ENCODE peak calls at places on chromosomes 7 and 10, in seven cellular contexts. B, I, Z, L, P, O and N are unnamed samples.

GRCh38 chr10:120423350-120424197 is 33.5 kb upstream of the PLPP4 start:
- DNase-seq in B (peak), I (no peak), Z (no peak), L (peak), P (no peak), O (peak), N (no peak)

GRCh38 chr10:70887804-70888800 is at the start of gene PCBD1:
- DNase-seq in B (peak), I (peak), Z (no peak), L (peak), P (peak), O (peak), N (peak)

GRCh38 chr7:27165089-27165654 is at the start of gene HOXA9:
- DNase-seq in B (peak), I (peak), Z (peak), L (no peak), P (peak), O (peak), N (no peak)

GRCh38 chr10:30056767-30057355 is 2.5 kb downstream of the JCAD start:
- DNase-seq in B (no peak), I (no peak), Z (no peak), L (peak), P (no peak), O (no peak), N (no peak)

GRCh38 chr10:5575482-5576153 is 50.9 kb downstream of the CALML3 start:
- DNase-seq in B (peak), I (no peak), Z (no peak), L (no peak), P (no peak), O (peak), N (no peak)

GRCh38 chr7:13416071-13416470 is 573.4 kb downstream of the ETV1 start:
- DNase-seq in B (no peak), I (no peak), Z (no peak), L (no peak), P (no peak), O (no peak), N (no peak)

GRCh38 chr10:129056734-129057689 is 410.0 kb upstream of the MGMT start:
- DNase-seq in B (no peak), I (no peak), Z (no peak), L (no peak), P (no peak), O (no peak), N (no peak)

GRCh38 chr10:85791846-85792532 is 574.6 kb downstream of the GRID1 start:
- DNase-seq in B (no peak), I (no peak), Z (no peak), L (peak), P (no peak), O (no peak), N (no peak)

GRCh38 chr10:5555881-5556280 is 31.1 kb downstream of the CALML3 start:
- DNase-seq in B (no peak), I (no peak), Z (no peak), L (no peak), P (no peak), O (no peak), N (no peak)

GRCh38 chr10:73971636-73972354 is 26.1 kb upstream of the VCL start:
- DNase-seq in B (no peak), I (no peak), Z (no peak), L (no peak), P (no peak), O (no peak), N (no peak)

GRCh38 chr7:155787171-155787851 is 25.0 kb downstream of the SHH start:
- DNase-seq in B (no peak), I (no peak), Z (no peak), L (peak), P (peak), O (no peak), N (no peak)

GRCh38 chr10:73414230-73414981 is 548 bp upstream of the ANXA7 start:
- DNase-seq in B (no peak), I (no peak), Z (no peak), L (no peak), P (no peak), O (no peak), N (no peak)

GRCh38 chr10:38032881-38033280 is 22.4 kb downstream of the ZNF33A start:
- DNase-seq in B (no peak), I (no peak), Z (no peak), L (no peak), P (no peak), O (no peak), N (no peak)

GRCh38 chr7:25856056-25856780 is 295.8 kb upstream of the NFE2L3 start:
- DNase-seq in B (no peak), I (no peak), Z (no peak), L (peak), P (no peak), O (peak), N (no peak)

GRCh38 chr10:127444155-127444554 is 105.0 kb upstream of the NPS start:
- DNase-seq in B (no peak), I (no peak), Z (no peak), L (no peak), P (no peak), O (no peak), N (no peak)

GRCh38 chr7:28685660-28686417 is 272.3 kb downstream of the TRIL start:
- DNase-seq in B (peak), I (peak), Z (peak), L (peak), P (peak), O (peak), N (peak)

GRCh38 chr7:84786073-84786472 is 400.8 kb downstream of the SEMA3D start:
- DNase-seq in B (no peak), I (no peak), Z (no peak), L (no peak), P (no peak), O (no peak), N (no peak)

GRCh38 chr10:76779163-76779820 is 858.3 kb downstream of the KCNMA1 start:
- DNase-seq in B (peak), I (no peak), Z (peak), L (peak), P (no peak), O (peak), N (no peak)

GRCh38 chr10:24277771-24278518 is 69.0 kb downstream of the KIAA1217 start:
- DNase-seq in B (no peak), I (no peak), Z (no peak), L (no peak), P (no peak), O (no peak), N (no peak)

DNA sequence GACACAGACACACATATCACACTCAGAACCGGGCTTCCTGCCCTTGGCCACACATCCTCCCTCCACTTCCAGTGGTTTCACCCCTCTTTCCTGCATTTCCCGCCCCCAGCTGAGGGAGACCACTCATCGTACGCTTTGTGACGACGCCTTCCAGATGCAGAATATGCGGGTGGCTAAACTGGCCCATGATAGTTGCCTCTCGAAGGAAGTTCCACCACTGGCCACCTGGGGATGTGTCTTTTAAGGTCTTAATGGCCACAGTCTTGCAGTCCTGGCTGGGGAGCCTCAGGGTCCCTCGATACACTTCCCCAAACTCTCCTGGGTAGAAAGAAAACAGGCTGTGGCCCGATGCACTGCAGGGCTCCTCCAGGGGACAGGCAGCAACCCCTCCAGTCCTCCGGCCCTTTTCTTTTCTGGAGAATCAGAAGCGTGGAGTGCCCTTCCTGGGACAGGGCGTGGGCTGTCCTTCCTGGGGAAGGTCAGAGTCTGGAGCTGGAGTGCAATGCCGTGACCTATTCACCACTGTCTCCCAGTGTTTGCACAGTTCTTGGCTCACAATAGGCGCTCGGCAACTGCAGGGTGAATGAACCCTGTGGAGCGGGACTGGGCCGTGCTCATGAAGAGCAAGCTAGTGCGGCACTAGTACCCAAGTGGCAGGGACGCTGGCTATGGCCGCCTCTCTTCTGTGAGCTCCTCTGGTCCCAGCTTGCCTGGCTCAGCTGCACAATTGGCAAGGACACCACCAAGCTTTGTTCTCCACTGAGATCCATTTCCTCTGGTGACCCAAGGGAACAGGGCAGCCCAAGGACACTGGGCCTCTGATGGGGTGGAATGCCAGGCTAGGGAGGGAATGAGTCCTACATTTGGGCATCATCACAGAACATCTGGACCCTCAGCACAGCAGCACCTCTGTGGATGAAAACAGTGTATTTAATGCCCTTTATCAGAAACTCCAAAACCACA is 13.2 kb downstream of the EPHA1 start:
- DNase-seq in B (no peak), I (no peak), Z (no peak), L (no peak), P (peak), O (no peak), N (no peak)
- TF ChIP-seq CTCF in B (peak), I (peak), Z (peak), L (no peak), P (peak), O (peak), N (no peak)

GRCh38 chr10:114868801-114869200 is 47.2 kb downstream of the FHIP2A start:
- DNase-seq in B (peak), I (no peak), Z (no peak), L (no peak), P (no peak), O (peak), N (no peak)

GRCh38 chr10:114872519-114873087 is 51.0 kb downstream of the FHIP2A start:
- DNase-seq in B (no peak), I (no peak), Z (no peak), L (no peak), P (no peak), O (no peak), N (no peak)

GRCh38 chr10:114867365-114867764 is 45.8 kb downstream of the FHIP2A start:
- DNase-seq in B (no peak), I (no peak), Z (no peak), L (no peak), P (no peak), O (no peak), N (no peak)

GRCh38 chr10:114874827-114875541 is 53.4 kb downstream of the FHIP2A start:
- DNase-seq in B (no peak), I (peak), Z (no peak), L (peak), P (no peak), O (peak), N (no peak)

GRCh38 chr10:114869500-114869899 is 47.9 kb downstream of the FHIP2A start:
- DNase-seq in B (peak), I (no peak), Z (peak), L (no peak), P (no peak), O (peak), N (no peak)
- TF ChIP-seq CTCF in B (no peak), I (no peak), Z (no peak), L (no peak), P (no peak), O (no peak), N (no peak)

GRCh38 chr7:87148332-87148955 is 3.8 kb upstream of the DMTF1 start:
- DNase-seq in B (peak), I (no peak), Z (no peak), L (peak), P (no peak), O (peak), N (no peak)
- TF ChIP-seq CTCF in B (peak), I (no peak), Z (no peak), L (peak), P (peak), O (peak), N (no peak)

DNA sequence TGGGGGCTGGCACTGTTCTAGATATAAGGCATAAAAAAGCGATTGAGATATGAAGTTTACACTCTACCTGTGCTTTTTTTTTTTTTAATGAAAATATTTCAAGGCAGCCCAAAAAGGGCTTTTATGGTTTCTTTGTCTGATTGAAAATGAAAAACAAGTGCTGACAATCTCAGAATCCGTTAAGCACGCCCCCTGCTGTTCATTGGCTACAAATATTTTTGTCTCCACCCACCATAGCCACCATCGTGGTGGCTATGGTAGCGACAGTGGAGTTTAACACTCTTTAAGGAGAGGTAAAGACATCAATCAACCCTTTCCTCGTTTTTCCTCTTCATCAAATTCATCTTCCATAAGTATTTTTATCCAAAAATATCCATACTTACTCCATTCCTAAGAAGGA is 94.2 kb downstream of the CD36 start:
- DNase-seq in B (no peak), I (no peak), Z (no peak), L (peak), P (no peak), O (no peak), N (no peak)
- TF ChIP-seq CTCF in B (peak), I (no peak), Z (no peak), L (peak), P (no peak), O (no peak), N (no peak)

GRCh38 chr7:138979226-138979979 is 1.8 kb downstream of the KIAA1549 start:
- DNase-seq in B (peak), I (no peak), Z (no peak), L (no peak), P (no peak), O (peak), N (no peak)
- TF ChIP-seq CTCF in B (peak), I (peak), Z (no peak), L (peak), P (peak), O (no peak), N (no peak)

GRCh38 chr10:1300218-1300617 is 244.0 kb downstream of the WDR37 start:
- DNase-seq in B (no peak), I (no peak), Z (no peak), L (no peak), P (no peak), O (no peak), N (no peak)

GRCh38 chr10:1297566-1298301 is 241.5 kb downstream of the WDR37 start:
- DNase-seq in B (no peak), I (no peak), Z (no peak), L (peak), P (no peak), O (no peak), N (no peak)

GRCh38 chr10:1299041-1299726 is 243.0 kb downstream of the WDR37 start:
- DNase-seq in B (no peak), I (no peak), Z (no peak), L (no peak), P (no peak), O (no peak), N (no peak)

GRCh38 chr10:1295756-1296480 is 239.7 kb downstream of the WDR37 start:
- DNase-seq in B (no peak), I (no peak), Z (no peak), L (no peak), P (no peak), O (no peak), N (no peak)

DNA sequence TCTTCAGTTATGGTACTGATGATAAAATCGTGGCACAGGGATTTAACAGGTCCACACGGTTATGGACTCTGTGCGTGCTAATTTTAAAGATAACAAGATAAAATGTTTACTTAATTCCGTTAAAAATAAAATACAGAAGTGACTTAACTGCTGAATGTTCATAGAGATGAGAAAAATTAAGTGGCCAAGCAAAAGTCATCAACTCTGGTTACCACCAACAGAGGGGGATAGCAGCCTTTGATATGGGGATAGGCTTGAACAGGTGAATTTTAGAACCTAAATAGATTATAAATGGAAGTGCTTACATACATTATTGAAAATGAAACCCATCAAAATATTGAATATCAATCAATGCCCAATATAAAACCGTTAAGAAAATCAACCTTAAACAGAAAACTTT is 245.0 kb downstream of the WDR37 start:
- DNase-seq in B (no peak), I (no peak), Z (no peak), L (no peak), P (no peak), O (no peak), N (no peak)
- TF ChIP-seq CTCF in B (no peak), I (no peak), Z (no peak), L (no peak), P (peak), O (no peak), N (no peak)

DNA sequence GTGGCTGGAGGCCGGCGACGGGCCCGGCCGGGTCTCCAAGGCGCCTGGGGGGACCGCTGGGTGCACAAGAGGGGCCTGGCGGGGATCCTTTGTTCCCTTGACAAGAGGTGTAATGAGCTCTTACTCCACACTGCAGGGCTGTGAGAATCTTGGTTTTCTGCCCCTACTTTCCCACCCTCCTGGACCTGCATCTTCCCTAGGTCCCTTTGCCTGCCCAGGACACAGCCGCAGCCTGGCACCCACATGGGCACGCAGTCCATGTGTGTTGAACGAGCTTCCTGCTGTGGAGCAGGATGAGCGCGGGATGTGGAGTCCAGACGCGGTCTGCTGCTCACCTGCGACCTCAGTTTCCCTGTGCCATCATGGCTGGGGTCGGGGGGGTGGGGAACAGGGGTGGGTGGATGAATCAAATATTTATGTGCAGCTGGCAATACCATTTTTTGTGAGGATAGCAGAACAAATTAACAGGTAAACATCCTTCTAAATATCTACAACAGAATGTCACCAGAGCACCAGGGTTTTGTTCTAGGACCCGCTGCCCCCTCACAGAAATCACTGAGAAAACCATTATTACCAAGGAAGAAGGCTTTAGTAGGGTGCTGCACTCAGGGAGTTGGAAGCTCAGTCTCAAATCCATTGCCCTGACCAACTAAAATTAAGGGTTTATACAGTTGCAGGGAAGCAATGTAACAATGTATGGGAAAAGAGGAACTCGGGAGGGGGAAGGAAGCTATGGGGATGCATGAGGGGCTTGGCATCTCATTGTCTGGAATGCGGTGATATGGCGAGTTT is 474 bp upstream of the NSMCE4A start:
- DNase-seq in B (no peak), I (no peak), Z (no peak), L (peak), P (no peak), O (no peak), N (no peak)
- TF ChIP-seq CTCF in B (peak), I (peak), Z (no peak), L (no peak), P (no peak), O (no peak), N (no peak)

DNA sequence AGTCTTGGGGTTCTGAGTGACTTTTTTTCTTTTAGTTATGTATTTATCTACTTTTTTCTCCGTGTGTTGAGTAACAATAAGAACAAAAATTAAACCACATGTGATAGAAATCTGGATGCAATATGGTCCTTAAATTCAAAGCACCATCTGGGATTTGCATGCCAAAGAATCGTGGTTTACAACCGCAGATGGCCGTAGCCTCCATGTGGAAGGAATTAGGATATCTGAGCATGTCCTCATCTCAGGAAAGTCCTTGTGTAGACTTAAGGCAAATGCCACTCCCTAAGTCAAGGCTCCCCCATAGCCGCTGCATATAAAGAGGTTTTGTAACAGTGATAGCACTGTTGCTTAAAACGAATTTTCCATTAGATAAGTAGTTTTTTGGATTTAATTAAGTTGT is 304.0 kb downstream of the ZEB1 start:
- DNase-seq in B (peak), I (no peak), Z (no peak), L (no peak), P (no peak), O (peak), N (no peak)
- TF ChIP-seq CTCF in B (peak), I (no peak), Z (peak), L (no peak), P (no peak), O (no peak), N (no peak)

DNA sequence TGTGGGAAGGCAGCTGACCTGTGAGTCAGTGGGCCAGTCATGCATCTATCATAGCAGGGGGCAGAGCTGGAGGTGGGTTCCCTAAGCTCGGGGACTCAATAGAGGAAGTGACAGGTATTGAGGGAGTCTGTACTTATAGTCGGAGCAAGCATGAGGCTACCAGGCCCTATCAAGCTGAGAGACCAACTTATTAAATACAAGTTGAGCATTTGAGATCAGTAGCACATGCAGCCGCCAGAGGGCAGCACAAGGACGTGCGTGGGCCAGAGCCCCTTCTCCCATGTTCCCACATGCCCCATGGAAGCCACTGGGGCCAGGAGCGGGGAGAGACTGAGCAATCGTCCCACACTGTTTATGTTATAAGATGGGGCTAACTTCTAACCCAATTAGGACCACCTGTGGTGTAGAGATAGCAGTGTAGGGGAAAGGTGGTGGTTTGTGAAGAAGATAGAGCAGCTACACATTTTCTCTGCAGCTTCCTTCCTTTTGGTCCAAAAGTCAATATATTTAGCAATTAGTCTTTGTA is 13.0 kb upstream of the STK31 start:
- DNase-seq in B (peak), I (no peak), Z (no peak), L (peak), P (peak), O (peak), N (no peak)
- TF ChIP-seq CTCF in B (peak), I (peak), Z (peak), L (peak), P (peak), O (peak), N (no peak)

GRCh38 chr7:47614450-47614849 is 32.5 kb upstream of the TNS3 start:
- DNase-seq in B (no peak), I (no peak), Z (no peak), L (no peak), P (no peak), O (no peak), N (no peak)
- TF ChIP-seq CTCF in B (no peak), I (no peak), Z (no peak), L (no peak), P (no peak), O (no peak), N (no peak)